ENCODE peak calls at places on chromosome 14, in nine cellular contexts. M, G, E, D, J, V, K, T and I are unnamed samples.

GRCh38 chr14:30874120-30874998 is at the start of gene COCH:
- DNase-seq in M (no peak), D (no peak), V (no peak), J (peak), E (peak), K (peak), G (no peak), T (peak), I (no peak)

GRCh38 chr14:63192085-63192484 is 12.2 kb upstream of the RHOJ start:
- DNase-seq in G (peak), D (no peak), T (no peak), E (no peak), V (peak), J (no peak), M (no peak), K (no peak), I (no peak)

GRCh38 chr14:51873221-51873893 is 12.9 kb downstream of the GNG2 start:
- DNase-seq in T (peak), G (peak), D (peak), K (no peak), E (peak), V (peak), M (no peak), J (no peak), I (no peak)

GRCh38 chr14:52950898-52951729 is at the start of gene FERMT2:
- DNase-seq in D (no peak), J (peak), E (peak), V (peak), M (no peak), K (peak), G (peak), T (peak), I (peak)

GRCh38 chr14:72611506-72611905 is 282.4 kb downstream of the DPF3 start:
- DNase-seq in J (no peak), K (no peak), D (no peak), E (no peak), T (no peak), V (no peak), G (no peak), M (no peak), I (no peak)

GRCh38 chr14:100382106-100382455 is 58.9 kb downstream of the SLC25A47 start:
- DNase-seq in M (no peak), E (no peak), T (no peak), V (no peak), G (no peak), D (no peak), K (no peak), J (no peak), I (no peak)

GRCh38 chr14:22520786-22521185 is 68.2 kb downstream of the DAD1 start:
- DNase-seq in D (no peak), G (no peak), V (no peak), K (no peak), T (no peak), E (no peak), J (no peak), M (no peak), I (no peak)

GRCh38 chr14:32324601-32325000 is 4.5 kb upstream of the AKAP6 start:
- DNase-seq in J (no peak), K (no peak), G (no peak), D (no peak), M (no peak), V (no peak), T (no peak), E (no peak), I (no peak)

GRCh38 chr14:46861753-46862152 is 210.2 kb upstream of the RPL10L start:
- DNase-seq in K (no peak), J (no peak), M (no peak), V (no peak), E (no peak), G (no peak), D (no peak), T (no peak), I (no peak)

GRCh38 chr14:55580401-55581010 is 499 bp downstream of the KTN1 start:
- DNase-seq in J (peak), D (no peak), E (peak), T (no peak), V (peak), M (no peak), G (no peak), K (peak), I (peak)

GRCh38 chr14:32469388-32470160 is 140.5 kb downstream of the AKAP6 start:
- DNase-seq in D (no peak), K (no peak), V (peak), J (no peak), G (peak), T (peak), M (no peak), E (no peak), I (no peak)

GRCh38 chr14:74596747-74597456 is 15.1 kb downstream of the LTBP2 start:
- DNase-seq in E (peak), G (peak), T (no peak), V (no peak), K (peak), M (no peak), J (no peak), D (no peak), I (peak)

GRCh38 chr14:51298895-51299294 is 58.8 kb downstream of the TMX1 start:
- DNase-seq in V (no peak), E (no peak), T (no peak), J (no peak), D (no peak), G (peak), M (no peak), K (no peak), I (no peak)

GRCh38 chr14:105525861-105526780 is at the start of gene TMEM121:
- DNase-seq in T (no peak), M (no peak), G (no peak), J (peak), E (peak), D (no peak), K (no peak), V (no peak), I (peak)

GRCh38 chr14:104084251-104085002 is 1.1 kb upstream of the ASPG start:
- DNase-seq in T (no peak), E (peak), K (no peak), M (no peak), D (no peak), V (no peak), G (no peak), J (no peak), I (no peak)

GRCh38 chr14:106605548-106606448 is 1079.4 kb downstream of the TMEM121 start:
- DNase-seq in M (peak), J (peak), K (no peak), E (peak), T (no peak), D (peak), G (no peak), V (no peak), I (no peak)

GRCh38 chr14:55847766-55848165 is 267.8 kb downstream of the KTN1 start:
- DNase-seq in J (no peak), T (no peak), K (no peak), D (no peak), E (no peak), G (peak), V (no peak), M (no peak), I (no peak)

GRCh38 chr14:50089213-50089612 is 27.2 kb downstream of the VCPKMT start:
- DNase-seq in J (no peak), E (no peak), D (no peak), K (no peak), V (no peak), T (no peak), G (no peak), M (no peak), I (no peak)

GRCh38 chr14:55221186-55221585 is 29.8 kb upstream of the DLGAP5 start:
- DNase-seq in E (no peak), M (no peak), D (no peak), T (no peak), K (no peak), V (peak), G (peak), J (no peak), I (no peak)

GRCh38 chr14:75200451-75200850 is 24.0 kb upstream of the TMED10 start:
- DNase-seq in K (no peak), M (no peak), E (peak), D (no peak), T (peak), J (peak), G (no peak), V (no peak), I (no peak)

GRCh38 chr14:75553157-75553556 is 25.3 kb upstream of the FLVCR2 start:
- DNase-seq in D (no peak), M (no peak), G (no peak), V (no peak), K (no peak), J (no peak), T (no peak), E (no peak), I (no peak)

GRCh38 chr14:36521598-36522345 is 1.7 kb upstream of the NKX2-1 start:
- DNase-seq in D (no peak), V (no peak), T (no peak), M (no peak), J (no peak), G (no peak), K (no peak), E (no peak), I (no peak)

GRCh38 chr14:69763761-69764510 is 3.0 kb upstream of the SRSF5 start:
- DNase-seq in V (peak), T (no peak), J (no peak), E (no peak), D (no peak), M (no peak), K (no peak), G (peak), I (no peak)

GRCh38 chr14:68782091-68782981 is 10.5 kb downstream of the ZFP36L1 start:
- DNase-seq in J (no peak), E (no peak), K (peak), M (no peak), T (no peak), V (no peak), G (no peak), D (no peak), I (peak)

GRCh38 chr14:55771242-55772025 is 191.4 kb downstream of the KTN1 start:
- DNase-seq in T (no peak), M (no peak), D (no peak), G (no peak), V (no peak), E (no peak), K (no peak), J (no peak), I (no peak)

GRCh38 chr14:43479751-43480150 is 1027.3 kb downstream of the FSCB start:
- DNase-seq in E (no peak), V (no peak), T (no peak), M (no peak), J (no peak), D (no peak), G (no peak), K (no peak), I (no peak)

GRCh38 chr14:58199726-58200479 is at the start of gene ACTR10:
- DNase-seq in V (peak), G (peak), M (peak), E (peak), J (peak), D (peak), T (peak), K (peak), I (peak)
- TF ChIP-seq POLR2A in V (peak), G (peak), M (peak), E (peak), J (peak), D (peak), T (peak), K (no peak), I (peak)

GRCh38 chr14:34537677-34538009 is 1.9 kb downstream of the EAPP start:
- DNase-seq in D (no peak), K (no peak), G (no peak), T (no peak), E (no peak), J (no peak), V (no peak), M (no peak), I (no peak)

GRCh38 chr14:34538871-34539406 is 562 bp downstream of the EAPP start:
- DNase-seq in D (no peak), J (no peak), G (no peak), T (no peak), K (no peak), M (no peak), V (peak), E (no peak), I (no peak)

GRCh38 chr14:34536951-34537676 is 2.4 kb downstream of the EAPP start:
- DNase-seq in K (no peak), T (no peak), G (peak), M (no peak), E (no peak), D (no peak), V (no peak), J (no peak), I (no peak)

DNA sequence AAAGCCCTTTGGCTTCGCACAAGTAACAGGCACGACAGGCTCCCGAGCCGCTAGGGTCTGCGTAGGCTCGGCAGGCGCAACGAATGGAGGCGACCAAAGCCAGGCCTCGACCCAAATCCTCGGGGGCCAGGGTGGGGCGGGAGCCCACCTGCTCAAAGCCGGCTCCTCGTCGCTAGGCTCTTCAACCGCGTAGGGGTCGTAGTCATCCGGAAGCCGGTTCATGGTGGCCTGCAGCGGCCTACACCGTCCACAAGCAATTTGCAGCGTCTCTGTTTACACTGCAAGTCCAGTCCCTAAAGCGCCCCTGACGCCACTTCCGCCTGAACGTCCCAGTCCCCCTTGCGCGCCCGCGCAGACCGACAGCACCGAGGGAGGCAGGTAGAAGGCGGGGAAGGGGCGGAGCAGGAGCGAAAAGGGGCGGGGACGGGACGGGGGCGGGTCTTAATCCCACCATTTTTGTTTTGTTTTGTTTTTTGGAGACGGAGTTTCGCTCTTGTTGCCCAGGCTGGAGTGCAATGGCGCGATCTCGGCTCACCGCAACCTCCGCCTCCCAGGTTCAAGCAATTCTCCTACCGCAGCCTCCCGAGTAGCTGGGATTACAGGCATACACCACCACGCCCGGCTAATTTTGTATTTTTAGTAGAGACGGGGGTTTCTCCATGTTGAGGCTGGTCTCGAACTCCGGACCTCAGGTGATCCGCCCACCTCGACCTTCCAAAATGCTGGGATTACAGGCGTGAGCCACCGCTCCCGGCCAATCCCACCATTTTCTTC is at the start of gene EAPP:
- DNase-seq in G (peak), M (no peak), J (peak), T (peak), V (peak), E (peak), K (peak), D (peak), I (peak)
- TF ChIP-seq POLR2A in G (peak), M (peak), J (peak), T (peak), V (peak), E (peak), K (peak), D (peak), I (peak)

GRCh38 chr14:23547924-23548323 is 3.6 kb downstream of the ZFHX2 start:
- DNase-seq in G (no peak), M (no peak), K (no peak), D (no peak), E (no peak), V (no peak), J (no peak), T (no peak), I (no peak)
- TF ChIP-seq POLR2A in G (no peak), M (no peak), K (no peak), D (no peak), E (no peak), V (no peak), J (no peak), T (no peak), I (no peak)

DNA sequence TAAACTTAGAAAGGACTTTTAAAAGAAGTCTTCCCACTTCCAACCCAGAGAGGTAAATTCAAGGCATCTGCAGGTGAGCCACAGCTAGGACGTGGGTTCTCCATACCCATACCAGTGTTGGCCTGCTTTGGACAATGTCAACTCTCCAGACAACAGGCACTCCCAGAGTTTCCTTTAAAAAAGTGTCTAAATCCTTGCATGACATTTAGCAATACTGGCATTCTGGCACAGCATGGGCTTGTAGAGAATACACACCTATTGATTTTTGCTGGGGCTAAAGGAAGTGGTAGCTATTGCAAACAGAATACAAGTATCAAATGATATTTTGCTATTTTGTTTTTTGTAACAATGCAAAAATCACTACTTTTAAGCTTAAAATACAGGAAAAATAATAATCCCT is 25.8 kb upstream of the DICER1 start:
- DNase-seq in J (no peak), V (no peak), K (no peak), E (no peak), T (no peak), M (no peak), G (no peak), D (no peak), I (no peak)
- TF ChIP-seq POLR2A in J (no peak), V (no peak), K (no peak), E (no peak), T (no peak), M (no peak), G (no peak), D (no peak), I (no peak)

GRCh38 chr14:102078344-102078743 is 8.5 kb downstream of the HSP90AA1 start:
- DNase-seq in D (no peak), M (no peak), E (no peak), K (no peak), G (no peak), J (peak), V (no peak), T (no peak), I (no peak)
- TF ChIP-seq POLR2A in D (peak), M (no peak), E (no peak), K (no peak), G (no peak), J (no peak), V (peak), T (no peak), I (no peak)

GRCh38 chr14:91167380-91167770 is 53.5 kb downstream of the DGLUCY start:
- DNase-seq in G (no peak), T (no peak), E (peak), J (no peak), M (no peak), D (no peak), K (no peak), V (no peak), I (no peak)
- TF ChIP-seq POLR2A in G (no peak), T (no peak), E (no peak), J (no peak), M (no peak), D (no peak), K (no peak), V (no peak), I (no peak)

GRCh38 chr14:93065272-93065730 is 50.4 kb downstream of the ITPK1 start:
- DNase-seq in D (no peak), E (no peak), V (no peak), G (no peak), K (no peak), T (no peak), J (no peak), M (no peak), I (no peak)

GRCh38 chr14:93072659-93073365 is 42.9 kb downstream of the ITPK1 start:
- DNase-seq in V (no peak), M (no peak), T (no peak), G (no peak), D (peak), E (no peak), K (no peak), J (no peak), I (no peak)

GRCh38 chr14:93064411-93065271 is 51.1 kb downstream of the ITPK1 start:
- DNase-seq in M (no peak), J (no peak), G (peak), E (no peak), T (no peak), K (peak), D (no peak), V (no peak), I (no peak)

GRCh38 chr14:93067088-93067487 is 48.6 kb downstream of the ITPK1 start:
- DNase-seq in J (no peak), T (no peak), E (no peak), M (no peak), G (no peak), D (no peak), K (no peak), V (no peak), I (no peak)

GRCh38 chr14:93068721-93069120 is 47.0 kb downstream of the ITPK1 start:
- DNase-seq in J (no peak), T (no peak), G (no peak), V (no peak), M (no peak), K (no peak), E (no peak), D (no peak), I (no peak)
- TF ChIP-seq POLR2A in J (no peak), T (no peak), G (no peak), V (no peak), M (no peak), K (no peak), E (no peak), D (no peak), I (no peak)

GRCh38 chr14:103055693-103056092 is 1.7 kb downstream of the CDC42BPB start:
- DNase-seq in D (no peak), E (no peak), K (no peak), V (peak), T (no peak), J (no peak), G (peak), M (no peak), I (no peak)

GRCh38 chr14:103058209-103059055 is 1.1 kb upstream of the CDC42BPB start:
- DNase-seq in T (no peak), G (peak), E (no peak), M (no peak), V (no peak), K (no peak), J (peak), D (no peak), I (peak)

GRCh38 chr14:103056322-103057027 is 874 bp downstream of the CDC42BPB start:
- DNase-seq in K (peak), M (no peak), D (no peak), E (peak), G (peak), J (peak), V (peak), T (no peak), I (peak)

GRCh38 chr14:103057372-103058208 is at the start of gene CDC42BPB:
- DNase-seq in K (peak), M (no peak), D (no peak), G (peak), T (peak), V (peak), J (peak), E (peak), I (peak)

DNA sequence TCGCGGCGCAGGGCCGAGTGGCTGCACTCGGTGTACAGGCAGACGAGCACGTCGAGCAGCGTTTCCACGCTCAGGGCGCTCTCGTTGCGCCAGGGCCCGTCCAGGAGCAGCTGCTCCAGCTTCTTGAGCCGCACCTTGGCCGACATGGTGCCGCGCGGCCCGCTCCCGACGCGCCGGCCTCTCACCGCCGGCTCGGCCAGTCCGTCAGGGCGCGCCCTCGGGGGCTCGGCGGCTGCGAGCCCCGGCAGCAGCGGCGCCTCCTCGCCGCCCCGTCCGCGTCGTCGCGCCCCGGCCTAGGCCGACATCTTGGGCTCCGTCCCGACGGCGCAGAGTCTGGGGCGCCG is 349 bp downstream of the CDC42BPB start:
- DNase-seq in E (peak), J (peak), G (no peak), T (no peak), K (no peak), D (no peak), M (no peak), V (peak), I (no peak)
- TF ChIP-seq POLR2A in E (no peak), J (no peak), G (no peak), T (no peak), K (no peak), D (peak), M (no peak), V (peak), I (no peak)